ENCODE peak calls at places on chromosomes 7 and 10, in five cellular contexts. V, E, I, T and M are unnamed samples.

GRCh38 chr10:103472005-103472404 is 7.0 kb downstream of the CALHM3 start:
- DNase-seq in V (no peak), E (no peak), I (no peak), T (peak; percentile 63), M (peak; percentile 71)

GRCh38 chr10:122189185-122189584 is 81.9 kb upstream of the BTBD16 start:
- DNase-seq in V (no peak), E (peak; percentile 34), I (no peak), T (no peak), M (no peak)

GRCh38 chr7:16135628-16136027 is 285.7 kb downstream of the CRPPA start:
- DNase-seq in V (no peak), E (no peak), I (no peak), T (no peak), M (no peak)

GRCh38 chr7:133706016-133706415 is 421.1 kb upstream of the LRGUK start:
- DNase-seq in V (no peak), E (no peak), I (no peak), T (no peak), M (no peak)

GRCh38 chr7:155987681-155988080 is 175.4 kb upstream of the SHH start:
- DNase-seq in V (no peak), E (no peak), I (no peak), T (no peak), M (no peak)

GRCh38 chr10:34156781-34157425 is 658.2 kb downstream of the PARD3 start:
- DNase-seq in V (no peak), E (no peak), I (no peak), T (no peak), M (no peak)

GRCh38 chr10:59375990-59376389 is 13.6 kb upstream of the FAM13C start:
- DNase-seq in V (peak; percentile 9), E (no peak), I (no peak), T (no peak), M (no peak)

GRCh38 chr7:16498122-16498521 is 28.5 kb upstream of the LRRC72 start:
- DNase-seq in V (no peak), E (no peak), I (no peak), T (no peak), M (no peak)

GRCh38 chr7:123410273-123410928 is 124.0 kb downstream of the IQUB start:
- DNase-seq in V (no peak), E (no peak), I (no peak), T (no peak), M (no peak)

GRCh38 chr7:2438181-2438580 is 34.8 kb downstream of the CHST12 start:
- DNase-seq in V (no peak), E (no peak), I (no peak), T (no peak), M (no peak)

GRCh38 chr10:28171468-28172235 is 131.2 kb downstream of the MPP7 start:
- DNase-seq in V (peak; percentile 24), E (no peak), I (no peak), T (no peak), M (no peak)

GRCh38 chr7:14197280-14197679 is 207.8 kb upstream of the ETV1 start:
- DNase-seq in V (no peak), E (no peak), I (no peak), T (no peak), M (no peak)

GRCh38 chr7:75727881-75728592 is 10.7 kb downstream of the HIP1 start:
- DNase-seq in V (peak; percentile 43), E (no peak), I (peak; percentile 77), T (peak; percentile 52), M (peak; percentile 53)

GRCh38 chr7:129665013-129665401 is 53.5 kb downstream of the NRF1 start:
- DNase-seq in V (peak; percentile 85), E (peak; percentile 35), I (peak; percentile 87), T (no peak), M (no peak)

GRCh38 chr10:44581996-44582395 is 197.1 kb upstream of the CXCL12 start:
- DNase-seq in V (no peak), E (no peak), I (no peak), T (no peak), M (no peak)

GRCh38 chr10:11017575-11018425 is at the start of gene CELF2:
- DNase-seq in V (peak; percentile 90), E (peak; percentile 94), I (no peak), T (peak; percentile 91), M (no peak)

GRCh38 chr7:100823534-100823933 is 3.8 kb downstream of the EPHB4 start:
- DNase-seq in V (no peak), E (no peak), I (no peak), T (no peak), M (no peak)

GRCh38 chr10:52248697-52249306 is 65.3 kb upstream of the DKK1 start:
- DNase-seq in V (no peak), E (no peak), I (no peak), T (no peak), M (no peak)

GRCh38 chr7:141189231-141189630 is 115.4 kb downstream of the TMEM178B start:
- DNase-seq in V (no peak), E (no peak), I (no peak), T (no peak), M (no peak)

GRCh38 chr7:149887311-149887710 is 13.5 kb downstream of the ATP6V0E2 start:
- DNase-seq in V (no peak), E (no peak), I (no peak), T (no peak), M (no peak)

GRCh38 chr10:108230478-108231170 is 1066.1 kb upstream of the SORCS1 start:
- DNase-seq in V (no peak), E (no peak), I (no peak), T (no peak), M (no peak)

GRCh38 chr10:24446739-24447138 is 237.8 kb downstream of the KIAA1217 start:
- DNase-seq in V (no peak), E (no peak), I (no peak), T (no peak), M (no peak)

GRCh38 chr10:107214261-107214660 is 49.8 kb upstream of the SORCS1 start:
- DNase-seq in V (no peak), E (no peak), I (no peak), T (no peak), M (no peak)

GRCh38 chr7:157657741-157658740 is 321.2 kb downstream of the DNAJB6 start:
- DNase-seq in V (no peak), E (no peak), I (no peak), T (no peak), M (no peak)

GRCh38 chr7:28854750-28855074 is 103.4 kb downstream of the TRIL start:
- DNase-seq in V (no peak), E (no peak), I (no peak), T (no peak), M (no peak)

GRCh38 chr10:8300925-8301707 is 246.6 kb downstream of the GATA3 start:
- DNase-seq in V (no peak), E (no peak), I (no peak), T (no peak), M (no peak)

GRCh38 chr10:71325258-71325657 is 6.2 kb downstream of the SLC29A3 start:
- DNase-seq in V (no peak), E (no peak), I (no peak), T (no peak), M (no peak)

GRCh38 chr10:94489976-94490788 is 55.4 kb upstream of the HELLS start:
- DNase-seq in V (no peak), E (no peak), I (no peak), T (no peak), M (no peak)

GRCh38 chr10:94489107-94489506 is 56.5 kb upstream of the HELLS start:
- DNase-seq in V (peak; percentile 4), E (no peak), I (no peak), T (no peak), M (no peak)

GRCh38 chr10:94490789-94491039 is 54.9 kb upstream of the HELLS start:
- DNase-seq in V (no peak), E (no peak), I (no peak), T (no peak), M (no peak)

GRCh38 chr10:94485094-94485493 is 60.5 kb upstream of the HELLS start:
- DNase-seq in V (no peak), E (no peak), I (no peak), T (no peak), M (no peak)

GRCh38 chr10:94487575-94487974 is 58.0 kb upstream of the HELLS start:
- DNase-seq in V (no peak), E (no peak), I (no peak), T (no peak), M (no peak)
- H2AFZ ChIP-seq in V (no peak overlapping the region), E (no peak overlapping the region), I (no peak overlapping the region), T (no peak overlapping the region), M (no peak overlapping the region)

GRCh38 chr7:98130959-98131358 is 24.3 kb downstream of the LMTK2 start:
- DNase-seq in V (no peak), E (no peak), I (no peak), T (no peak), M (no peak)

GRCh38 chr7:98123073-98123696 is 16.5 kb downstream of the LMTK2 start:
- DNase-seq in V (no peak), E (no peak), I (no peak), T (no peak), M (no peak)

GRCh38 chr7:98128346-98128745 is 21.7 kb downstream of the LMTK2 start:
- DNase-seq in V (no peak), E (no peak), I (no peak), T (no peak), M (no peak)

GRCh38 chr7:98125758-98126157 is 19.1 kb downstream of the LMTK2 start:
- DNase-seq in V (no peak), E (no peak), I (no peak), T (no peak), M (no peak)

GRCh38 chr7:98126311-98127142 is 19.9 kb downstream of the LMTK2 start:
- DNase-seq in V (no peak), E (no peak), I (no peak), T (no peak), M (no peak)
- TF ChIP-seq EZH2phosphoT487 in V (no peak), E (no peak), I (no peak), T (no peak), M (no peak)

DNA sequence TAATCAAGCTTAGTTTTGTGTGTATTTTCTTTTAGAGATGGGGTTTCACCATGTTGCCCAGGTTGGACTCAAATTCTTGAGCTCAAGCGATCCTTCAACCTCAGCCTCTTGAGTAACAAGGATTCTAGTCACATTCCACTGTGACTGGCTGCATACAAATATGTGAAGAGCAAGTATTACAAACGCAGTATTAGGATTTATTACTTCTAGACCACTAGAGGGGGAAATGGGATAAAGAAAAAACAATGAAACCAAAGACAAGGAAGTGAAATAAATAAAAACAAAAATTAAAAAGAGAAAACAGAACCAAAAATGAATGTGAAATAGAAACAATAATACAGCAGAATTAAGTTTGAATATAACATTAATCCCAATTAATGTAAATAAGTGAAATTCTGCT is 308.7 kb downstream of the ANKRD30A start:
- DNase-seq in V (no peak), E (no peak), I (no peak), T (no peak), M (no peak)
- TF ChIP-seq CTCF in V (no peak), E (peak; percentile 40), I (no peak), T (peak; percentile 30), M (peak; percentile 55)

GRCh38 chr10:128873408-128873807 is 593.6 kb upstream of the MGMT start:
- DNase-seq in V (no peak), E (no peak), I (no peak), T (no peak), M (no peak)

GRCh38 chr10:128869101-128869712 is 597.8 kb upstream of the MGMT start:
- DNase-seq in V (no peak), E (no peak), I (no peak), T (no peak), M (no peak)

GRCh38 chr10:128868481-128868880 is 598.6 kb upstream of the MGMT start:
- DNase-seq in V (no peak), E (no peak), I (no peak), T (no peak), M (no peak)

GRCh38 chr10:128871671-128872231 is 595.3 kb upstream of the MGMT start:
- DNase-seq in V (no peak), E (no peak), I (no peak), T (no peak), M (no peak)

GRCh38 chr10:128870830-128871597 is 596.0 kb upstream of the MGMT start:
- DNase-seq in V (no peak), E (no peak), I (no peak), T (no peak), M (no peak)
- H2AFZ ChIP-seq in V (no peak overlapping the region), E (no peak overlapping the region), I (no peak overlapping the region), T (no peak overlapping the region), M (no peak overlapping the region)